ENCODE peak calls at places on chromosomes 12 and 14, in eight cellular contexts. C is AG04450; E is fibroblast of pulmonary artery; T is CD8-positive, alpha-beta T cell; A is right atrium auricular region; X is fibroblast of lung; N is A549; K is PC-3. U is an unnamed sample.

GRCh38 chr12:98154850-98155249 is 360.5 kb upstream of the TMPO start:
- DNase-seq in C (no peak), E (peak; percentile 7), T (no peak), A (no peak), X (peak; percentile 1), N (no peak), K (peak; percentile 33), U (no peak)

GRCh38 chr14:61911534-61911933 is 149.3 kb downstream of the SNAPC1 start:
- DNase-seq in C (no peak), E (no peak), T (no peak), A (no peak), X (no peak), N (no peak), K (no peak), U (no peak)

GRCh38 chr12:39902823-39903222 is 203.1 kb downstream of the SLC2A13 start:
- DNase-seq in C (no peak), E (no peak), T (no peak), A (no peak), X (no peak), N (no peak), K (no peak), U (no peak)

GRCh38 chr14:68619805-68620574 is 172.9 kb downstream of the ZFP36L1 start:
- DNase-seq in C (no peak), E (peak; percentile 37), T (no peak), A (peak; percentile 84), X (peak; percentile 44), N (no peak), K (peak; percentile 61), U (no peak)

GRCh38 chr14:104304451-104305351 is 166.3 kb downstream of the KIF26A start:
- DNase-seq in C (no peak), E (no peak), T (no peak), A (peak; percentile 61), X (no peak), N (no peak), K (no peak), U (no peak)

GRCh38 chr12:79857675-79858074 is 77.2 kb downstream of the PPP1R12A start:
- DNase-seq in C (no peak), E (no peak), T (no peak), A (no peak), X (no peak), N (no peak), K (no peak), U (no peak)

GRCh38 chr14:61218765-61219164 is 62.4 kb downstream of the TMEM30B start:
- DNase-seq in C (no peak), E (no peak), T (no peak), A (no peak), X (peak; percentile 52), N (no peak), K (no peak), U (peak; percentile 54)

GRCh38 chr12:12331244-12331771 is 18.7 kb downstream of the MANSC1 start:
- DNase-seq in C (no peak), E (no peak), T (no peak), A (no peak), X (no peak), N (no peak), K (no peak), U (no peak)

GRCh38 chr12:47903927-47904646 is 707 bp downstream of the VDR start:
- DNase-seq in C (peak; percentile 43), E (peak; percentile 73), T (no peak), A (peak; percentile 76), X (peak; percentile 77), N (peak; percentile 38), K (peak; percentile 86), U (no peak)

GRCh38 chr14:55731881-55732498 is 152.0 kb downstream of the KTN1 start:
- DNase-seq in C (no peak), E (peak; percentile 64), T (peak; percentile 18), A (no peak), X (peak; percentile 47), N (no peak), K (peak; percentile 80), U (no peak)

GRCh38 chr14:82657186-82657675 is 1123.6 kb upstream of the SEL1L start:
- DNase-seq in C (no peak), E (no peak), T (no peak), A (no peak), X (no peak), N (no peak), K (no peak), U (no peak)

GRCh38 chr14:78519863-78520262 is 349.7 kb downstream of the NRXN3 start:
- DNase-seq in C (no peak), E (peak; percentile 18), T (no peak), A (no peak), X (peak; percentile 6), N (no peak), K (peak; percentile 26), U (peak; percentile 10)

GRCh38 chr12:32270818-32271710 is 128.3 kb upstream of the FGD4 start:
- DNase-seq in C (no peak), E (peak; percentile 33), T (no peak), A (no peak), X (peak; percentile 9), N (no peak), K (peak; percentile 27), U (peak; percentile 41)

DNA sequence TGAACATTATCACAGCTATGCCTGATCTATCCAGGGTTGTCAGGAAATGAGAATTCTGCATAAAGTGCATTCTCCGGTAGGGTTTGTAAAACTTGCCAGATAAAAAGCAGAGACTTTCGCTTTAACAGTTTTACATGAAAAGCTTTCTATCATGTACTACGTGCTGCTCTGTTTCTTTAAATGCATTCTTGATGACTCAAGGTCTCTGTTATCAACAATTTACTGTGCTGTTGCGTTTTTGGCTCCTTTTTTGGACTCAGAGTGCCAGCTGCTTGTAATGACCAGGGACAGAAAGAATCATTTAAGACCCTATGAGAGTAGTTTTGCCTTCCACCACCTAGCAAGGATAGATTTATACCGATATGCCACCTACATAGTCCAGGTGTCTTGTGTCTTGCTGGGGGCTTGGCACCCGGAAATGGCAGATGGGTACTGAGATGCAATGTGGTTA is 371.1 kb downstream of the BTG1 start:
- DNase-seq in C (peak; percentile 37), E (peak; percentile 69), T (no peak), A (no peak), X (peak; percentile 86), N (no peak), K (peak; percentile 59), U (peak; percentile 3)
- H3K4me3 ChIP-seq in C (peak overlapping the region; percentile 35), E (peak overlapping the region; percentile 27), T (no peak overlapping the region), A (no peak overlapping the region), X (peak overlapping the region; percentile 41), N (no peak overlapping the region), K (peak overlapping the region; percentile 14), U (no peak overlapping the region)

GRCh38 chr12:54040148-54040494 is 7.3 kb downstream of the HOXC5 start:
- DNase-seq in C (no peak), E (no peak), T (no peak), A (no peak), X (no peak), N (peak; percentile 52), K (peak; percentile 11), U (no peak)

GRCh38 chr12:54037360-54038259 is 4.8 kb downstream of the HOXC5 start:
- DNase-seq in C (no peak), E (no peak), T (no peak), A (no peak), X (no peak), N (no peak), K (no peak), U (no peak)

GRCh38 chr12:54038260-54038759 is 5.5 kb downstream of the HOXC5 start:
- DNase-seq in C (no peak), E (no peak), T (no peak), A (no peak), X (no peak), N (no peak), K (no peak), U (no peak)

GRCh38 chr12:54039417-54040147 is 6.7 kb downstream of the HOXC5 start:
- DNase-seq in C (no peak), E (no peak), T (no peak), A (no peak), X (peak; percentile 67), N (no peak), K (no peak), U (no peak)

DNA sequence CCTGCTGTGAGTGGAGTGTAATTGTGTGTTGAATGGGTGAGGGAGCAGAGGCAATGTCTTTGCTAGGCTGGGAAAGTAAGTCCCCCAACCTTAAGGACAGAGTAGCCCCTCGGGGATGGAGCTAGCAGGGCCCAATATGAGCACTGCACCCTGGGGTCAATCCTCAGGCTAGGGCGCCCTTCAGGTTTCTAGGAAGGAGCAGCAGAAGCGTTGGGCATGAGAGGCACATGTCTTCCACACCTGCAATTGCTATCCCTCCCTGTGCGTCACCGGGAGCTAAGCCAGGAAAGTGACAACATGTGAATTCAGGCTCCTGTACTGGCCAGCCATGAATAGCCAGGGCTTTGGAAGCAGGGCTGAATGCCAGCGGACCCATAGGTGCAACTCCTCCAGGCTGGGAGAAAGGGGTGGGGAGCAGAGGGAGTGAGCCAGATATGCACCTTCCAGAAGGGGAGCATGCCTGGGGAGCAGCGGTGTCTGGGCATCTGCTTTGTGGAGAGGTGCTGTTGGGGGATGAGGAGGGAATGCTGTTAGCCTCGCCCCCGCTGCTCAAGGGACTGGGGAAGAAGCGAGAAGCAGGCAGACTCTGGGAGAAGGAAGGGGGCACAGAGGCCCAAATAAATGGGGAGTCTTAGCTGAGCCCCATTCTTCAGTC is 6.0 kb downstream of the HOXC5 start:
- DNase-seq in C (no peak), E (no peak), T (no peak), A (no peak), X (no peak), N (no peak), K (peak; percentile 56), U (no peak)
- H3K4me3 ChIP-seq in C (no peak overlapping the region), E (no peak overlapping the region), T (no peak overlapping the region), A (no peak overlapping the region), X (no peak overlapping the region), N (no peak overlapping the region), K (no peak overlapping the region), U (no peak overlapping the region)

DNA sequence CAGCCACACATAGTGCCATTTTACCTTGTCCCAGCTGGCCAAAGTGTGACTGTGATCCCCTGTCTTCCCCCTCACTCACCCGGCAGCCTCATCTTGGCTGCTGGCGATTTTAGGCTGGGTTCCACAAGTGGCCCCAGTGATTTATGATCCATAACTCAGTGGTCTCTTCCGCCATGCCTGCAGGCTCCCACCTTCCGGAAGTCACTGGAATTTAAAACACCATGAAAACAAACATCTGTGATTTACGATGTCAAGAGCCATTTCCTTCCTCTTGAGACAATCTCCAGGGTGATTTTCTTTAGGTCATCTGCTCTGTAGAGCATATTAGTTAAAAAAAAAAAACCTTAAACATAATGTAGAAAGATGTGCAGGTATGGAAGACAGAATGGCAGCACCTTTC is 282.3 kb downstream of the CACNA1C start:
- DNase-seq in C (no peak), E (no peak), T (no peak), A (no peak), X (no peak), N (no peak), K (no peak), U (peak; percentile 77)
- H3K4me3 ChIP-seq in C (no peak overlapping the region), E (no peak overlapping the region), T (no peak overlapping the region), A (no peak overlapping the region), X (no peak overlapping the region), N (no peak overlapping the region), K (no peak overlapping the region), U (no peak overlapping the region)

GRCh38 chr14:96915478-96915877 is 118.3 kb downstream of the VRK1 start:
- DNase-seq in C (no peak), E (no peak), T (no peak), A (no peak), X (no peak), N (no peak), K (no peak), U (no peak)
- H3K4me3 ChIP-seq in C (no peak overlapping the region), E (no peak overlapping the region), T (no peak overlapping the region), A (no peak overlapping the region), X (no peak overlapping the region), N (no peak overlapping the region), K (no peak overlapping the region), U (no peak overlapping the region)